ENCODE peak calls at places on chromosomes 16 and 17, in four cellular contexts. W, L, F and Z are unnamed samples. For H3K4me1, the result is how much of the 10 kb centered on the place peaks cover.

GRCh38 chr16:28610595-28611270 is 889 bp upstream of the SULT1A1 start:
- DNase-seq in W (no peak), F (no peak), L (peak), Z (no peak)

GRCh38 chr17:17886747-17887146 is 50.0 kb upstream of the SREBF1 start:
- DNase-seq in L (no peak), W (no peak), F (no peak), Z (no peak)

GRCh38 chr16:81190667-81191066 is 47.8 kb upstream of the BCO1 start:
- DNase-seq in F (no peak), W (no peak), L (no peak), Z (peak)

GRCh38 chr16:58462997-58463891 is 36.7 kb upstream of the NDRG4 start:
- DNase-seq in W (peak), L (peak), F (no peak), Z (no peak)

GRCh38 chr16:69486724-69487123 is 62.3 kb downstream of the CYB5B start:
- DNase-seq in L (no peak), W (no peak), F (no peak), Z (no peak)

GRCh38 chr17:17661834-17662233 is 19.4 kb upstream of the RAI1 start:
- DNase-seq in F (no peak), L (peak), W (no peak), Z (no peak)

GRCh38 chr17:28151001-28151400 is 108.5 kb downstream of the NLK start:
- DNase-seq in L (peak), F (no peak), W (no peak), Z (no peak)

GRCh38 chr16:48117217-48118105 is 38.3 kb downstream of the ABCC12 start:
- DNase-seq in L (peak), W (peak), F (peak), Z (no peak)

GRCh38 chr16:4313563-4314531 is 2.0 kb upstream of the GLIS2 start:
- DNase-seq in F (no peak), L (peak), W (no peak), Z (no peak)

GRCh38 chr17:17492085-17492484 is 4.1 kb downstream of the RASD1 start:
- DNase-seq in W (no peak), L (no peak), F (no peak), Z (no peak)

GRCh38 chr16:72884037-72884436 is 163.9 kb downstream of the ZFHX3 start:
- DNase-seq in L (no peak), W (no peak), F (no peak), Z (no peak)

GRCh38 chr16:89922884-89923639 is at the start of gene TUBB3:
- DNase-seq in F (no peak), L (peak), W (peak), Z (no peak)

GRCh38 chr17:82528484-82529265 is 9.1 kb downstream of the FOXK2 start:
- DNase-seq in W (peak), L (no peak), F (no peak), Z (peak)

GRCh38 chr16:72174726-72175125 is 2.8 kb upstream of the PMFBP1 start:
- DNase-seq in F (no peak), W (no peak), L (no peak), Z (no peak)

GRCh38 chr17:33712120-33712519 is 419.0 kb upstream of the ASIC2 start:
- DNase-seq in F (no peak), L (peak), W (no peak), Z (no peak)

GRCh38 chr17:68301438-68301959 is 10.2 kb downstream of the ARSG start:
- DNase-seq in L (no peak), W (no peak), F (no peak), Z (no peak)

GRCh38 chr17:83190601-83191387 is 111.4 kb downstream of the METRNL start:
- DNase-seq in F (no peak), L (no peak), W (no peak), Z (no peak)

GRCh38 chr16:17396762-17397498 is 73.8 kb downstream of the XYLT1 start:
- DNase-seq in F (no peak), L (no peak), W (peak), Z (no peak)

GRCh38 chr16:84471966-84472365 is 32.5 kb downstream of the MEAK7 start:
- DNase-seq in W (no peak), F (no peak), L (no peak), Z (no peak)

GRCh38 chr17:32127156-32127897 is 15.0 kb upstream of the RHOT1 start:
- DNase-seq in L (peak), W (peak), F (peak), Z (peak)

GRCh38 chr17:58176200-58176599 is 9.4 kb downstream of the OR4D2 start:
- DNase-seq in L (peak), W (no peak), F (no peak), Z (no peak)

GRCh38 chr17:58174871-58175270 is 8.1 kb downstream of the OR4D2 start:
- DNase-seq in W (no peak), L (no peak), F (no peak), Z (no peak)

GRCh38 chr17:58166682-58167081 is at the start of gene OR4D2:
- DNase-seq in L (no peak), F (no peak), W (no peak), Z (no peak)

DNA sequence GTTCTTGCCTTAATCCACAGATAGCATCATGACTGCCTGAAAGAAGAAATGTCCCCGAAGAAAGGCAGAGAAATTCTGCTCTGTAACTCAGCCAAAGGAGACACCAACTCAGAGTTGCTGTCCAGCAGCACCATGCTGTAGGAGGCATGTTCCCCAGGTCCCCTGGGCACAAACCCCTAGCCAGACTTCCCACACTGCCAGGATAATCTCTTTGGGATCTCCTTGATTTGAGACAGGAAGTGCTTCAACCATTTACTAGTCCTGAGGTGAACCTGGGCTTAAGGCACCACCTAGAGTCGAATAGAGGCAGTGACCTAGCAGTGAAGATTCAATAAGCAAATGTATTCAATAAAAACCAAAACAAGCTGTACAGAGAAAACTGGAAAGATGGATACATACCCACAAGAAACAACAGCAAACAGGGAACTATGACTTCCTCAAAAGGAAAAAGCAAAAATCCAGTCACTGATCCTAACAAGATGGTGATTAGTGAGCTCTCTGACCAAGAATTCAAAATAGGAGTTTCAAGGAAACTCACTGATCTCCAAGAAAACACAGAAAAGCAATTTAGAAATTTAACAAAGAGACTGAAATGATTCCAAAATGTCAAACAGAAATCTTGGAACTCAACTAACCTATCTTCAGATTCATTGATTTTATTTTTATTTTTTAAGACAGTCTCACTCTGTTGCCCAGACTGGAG is 5.7 kb downstream of the OR4D2 start:
- DNase-seq in W (no peak), F (no peak), L (peak), Z (no peak)
- TF ChIP-seq CTCF in W (peak), F (no peak), L (peak), Z (peak)

GRCh38 chr16:679808-680624 is at the start of gene STUB1:
- DNase-seq in W (peak), F (peak), L (peak), Z (peak)

GRCh38 chr16:682493-683395 is 1.4 kb downstream of the JMJD8 start:
- DNase-seq in F (no peak), W (no peak), L (no peak), Z (no peak)

GRCh38 chr16:680625-680945 is 375 bp downstream of the STUB1 start:
- DNase-seq in L (no peak), F (no peak), W (no peak), Z (no peak)

GRCh38 chr16:681746-682427 is 1.7 kb downstream of the STUB1 start:
- DNase-seq in F (no peak), L (no peak), W (no peak), Z (peak)

GRCh38 chr16:680967-681745 is 946 bp downstream of the STUB1 start:
- DNase-seq in L (peak), F (no peak), W (no peak), Z (peak)
- H3K4me1 ChIP-seq in L (under half), F (half or more), W (half or more), Z (under half)

GRCh38 chr17:40243756-40244155 is 24.7 kb downstream of the WIPF2 start:
- DNase-seq in W (no peak), L (no peak), F (no peak), Z (no peak)
- H3K27ac ChIP-seq in W (no peak), L (no peak), F (peak), Z (no peak)

DNA sequence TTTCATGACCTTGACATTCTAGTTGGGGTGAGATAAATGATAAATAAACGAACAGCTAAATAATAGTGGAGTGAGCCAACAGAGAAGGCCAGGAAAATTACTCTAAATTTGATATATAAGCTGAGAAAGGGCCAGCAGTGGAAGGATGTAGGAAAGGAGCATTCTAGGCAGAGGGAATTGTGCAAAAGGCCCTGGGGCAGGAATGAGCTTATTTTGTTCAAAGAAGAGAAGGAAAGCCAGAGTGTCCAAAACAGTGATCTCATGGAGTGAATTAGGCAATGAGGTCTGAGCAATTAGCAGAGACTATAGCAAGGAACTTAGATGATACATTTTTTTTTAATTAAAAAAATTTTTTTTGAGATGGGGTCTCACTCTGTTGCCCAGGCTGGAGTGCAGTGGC is 43.3 kb upstream of the CLEC19A start:
- DNase-seq in F (no peak), W (no peak), L (no peak), Z (no peak)
- TF ChIP-seq CTCF in F (no peak), W (no peak), L (no peak), Z (no peak)

GRCh38 chr17:16251556-16251955 is 34.5 kb downstream of the PIGL start:
- DNase-seq in L (no peak), F (no peak), W (no peak), Z (no peak)

GRCh38 chr17:16250635-16251034 is 33.6 kb downstream of the PIGL start:
- DNase-seq in L (no peak), W (no peak), F (no peak), Z (no peak)

GRCh38 chr17:16243811-16244567 is 27.0 kb downstream of the PIGL start:
- DNase-seq in F (no peak), W (no peak), L (peak), Z (no peak)

GRCh38 chr17:16251043-16251442 is 34.0 kb downstream of the PIGL start:
- DNase-seq in L (no peak), W (no peak), F (no peak), Z (no peak)

GRCh38 chr17:16247589-16247984 is 30.6 kb downstream of the PIGL start:
- DNase-seq in W (no peak), F (no peak), L (no peak), Z (no peak)
- H3K4me1 ChIP-seq in W (under half), F (under half), L (under half), Z (under half)

DNA sequence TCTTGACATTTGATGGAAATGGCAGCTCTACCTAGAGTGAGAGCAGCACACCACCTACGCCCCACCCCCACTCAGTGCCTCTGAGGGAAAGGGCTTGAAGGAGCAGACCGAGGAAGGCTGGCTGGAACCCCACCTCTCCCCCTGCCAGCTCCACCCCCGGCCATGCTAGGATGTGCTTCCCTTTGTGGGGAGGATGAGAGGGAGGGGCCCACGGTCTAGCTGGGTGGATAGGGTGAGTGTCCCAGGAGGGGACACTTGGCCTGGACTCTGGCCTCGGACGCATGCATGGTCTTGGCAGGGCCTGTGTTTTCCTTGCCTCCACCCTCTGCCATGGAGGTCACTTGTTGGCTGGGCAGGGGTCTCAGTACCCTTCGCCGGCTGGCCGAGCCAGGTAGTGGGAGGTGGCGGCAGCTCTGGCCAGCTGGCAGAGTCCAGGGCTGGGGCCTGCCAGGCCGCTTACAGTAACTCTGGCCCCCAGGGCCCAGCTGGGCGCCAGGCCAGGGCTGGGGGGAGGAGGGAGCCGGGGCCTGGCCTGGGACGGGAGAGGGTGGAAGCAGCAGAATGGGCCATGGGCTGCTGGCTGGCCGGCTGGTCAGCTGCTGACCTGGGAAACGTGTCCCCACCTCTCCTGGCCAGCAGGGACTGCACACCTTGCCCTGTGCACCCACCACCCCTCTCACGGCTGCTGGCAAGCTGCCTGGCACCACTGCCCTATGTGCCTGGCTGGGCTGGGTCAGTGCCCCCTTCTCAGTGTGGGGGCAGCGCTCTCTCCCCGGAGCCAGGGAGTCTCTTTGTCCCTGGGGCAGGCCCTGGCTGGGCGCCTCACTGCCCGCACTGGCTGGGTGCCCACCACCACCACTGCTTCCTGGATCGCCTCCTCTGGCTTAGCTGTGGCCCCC is 23.0 kb downstream of the RARA start:
- DNase-seq in F (peak), W (peak), L (no peak), Z (peak)
- H3K27ac ChIP-seq in F (peak), W (peak), L (no peak), Z (peak)

DNA sequence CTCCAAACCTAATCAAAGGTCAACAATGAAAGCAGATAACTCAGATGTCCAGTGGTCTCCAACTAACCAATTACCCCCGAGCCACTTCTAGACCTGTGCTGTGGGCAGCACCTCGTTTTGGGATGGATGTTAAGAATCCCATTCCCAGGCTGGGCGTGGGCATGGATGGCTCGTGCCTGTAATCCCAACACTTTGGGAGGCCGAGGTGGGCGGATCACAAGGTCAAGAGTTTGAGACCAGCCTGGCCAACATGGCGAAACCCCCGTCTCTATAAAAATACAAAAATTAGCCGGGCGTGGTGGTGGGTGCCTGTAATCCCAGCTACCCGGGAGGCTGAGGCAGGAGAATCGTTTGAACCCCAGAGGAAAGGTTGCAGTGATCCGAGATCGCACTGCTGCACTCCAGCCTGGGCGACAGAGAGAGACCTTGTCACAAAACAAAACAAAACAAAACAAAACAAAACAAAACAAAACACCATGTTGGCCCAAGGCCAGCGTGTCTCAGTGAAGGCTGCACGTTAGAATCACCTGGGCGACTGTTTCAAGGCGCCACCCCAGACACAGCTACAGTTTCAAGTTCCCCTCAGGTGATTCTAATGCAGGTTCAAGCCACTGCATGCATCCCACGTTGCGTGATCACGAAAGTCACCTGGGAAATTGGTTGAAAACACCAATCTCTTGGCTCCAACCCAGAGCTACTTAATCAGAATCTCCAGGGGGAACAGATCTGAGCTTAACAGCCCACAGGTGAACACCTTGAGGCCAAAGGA is 21.3 kb downstream of the COX4I1 start:
- DNase-seq in F (no peak), L (no peak), W (no peak), Z (no peak)
- TF ChIP-seq CTCF in F (no peak), L (no peak), W (no peak), Z (no peak)

GRCh38 chr17:8163978-8164814 is 1.4 kb upstream of the VAMP2 start:
- DNase-seq in W (peak), F (peak), L (peak), Z (peak)

GRCh38 chr17:8161289-8162231 is 1.2 kb downstream of the VAMP2 start:
- DNase-seq in L (no peak), W (no peak), F (peak), Z (no peak)

GRCh38 chr17:8162232-8162996 is at the start of gene VAMP2:
- DNase-seq in W (peak), L (peak), F (peak), Z (peak)

GRCh38 chr17:8164815-8165131 is 2.0 kb upstream of the VAMP2 start:
- DNase-seq in F (no peak), W (no peak), L (no peak), Z (no peak)

DNA sequence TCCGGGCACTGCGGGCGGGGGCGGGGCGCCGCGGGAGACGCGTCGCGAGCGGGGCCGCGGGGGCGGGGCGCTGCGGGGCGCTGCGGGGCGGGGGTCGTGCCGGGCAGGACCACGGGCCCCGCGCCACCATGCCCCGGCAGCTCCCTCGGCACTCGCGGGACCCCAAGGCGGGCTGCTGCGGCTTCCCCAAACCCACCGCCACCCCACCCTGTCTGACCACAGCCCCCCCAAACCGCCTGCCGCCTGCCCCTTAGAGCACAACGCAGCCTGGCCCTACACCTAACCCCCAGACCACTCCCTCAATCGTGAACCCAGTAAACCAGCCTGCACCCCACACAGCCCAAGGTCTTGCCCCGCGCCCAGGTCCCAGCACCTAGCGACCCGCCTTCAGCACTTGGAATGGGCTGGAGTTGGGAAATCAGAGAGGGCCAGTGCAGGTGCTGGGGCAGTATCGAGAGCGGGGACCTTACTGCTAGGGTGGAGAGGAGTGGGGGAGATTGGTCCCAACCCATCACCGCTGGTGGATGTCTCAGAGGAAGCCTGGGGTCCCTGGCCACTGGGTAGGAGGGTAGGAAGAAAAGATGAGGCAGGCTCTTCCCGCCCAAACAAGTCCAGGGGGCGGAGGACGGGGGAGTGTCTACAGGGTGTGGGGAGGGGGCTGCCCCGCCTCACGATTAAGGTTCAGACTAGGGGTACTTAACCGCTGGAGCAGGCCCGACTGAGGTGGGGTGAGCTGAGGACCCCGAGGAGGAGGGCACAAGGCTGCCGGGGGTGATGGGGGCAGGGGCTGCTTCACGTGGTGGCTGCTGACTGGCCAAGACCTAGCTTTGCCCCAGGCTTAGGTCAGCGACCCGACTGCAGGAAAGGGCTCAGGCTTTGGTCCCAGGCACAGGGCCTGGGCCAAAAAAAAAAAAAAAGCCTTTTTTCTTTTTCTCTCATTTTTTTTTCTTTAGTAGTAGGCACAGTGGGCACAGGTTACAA is 539 bp upstream of the VAMP2 start:
- DNase-seq in W (no peak), L (peak), F (peak), Z (no peak)
- H3K4me1 ChIP-seq in W (half or more), L (under half), F (half or more), Z (under half)

GRCh38 chr16:31223044-31223443 is 6.1 kb upstream of the PYDC1 start:
- DNase-seq in L (no peak), W (no peak), F (no peak), Z (no peak)
- H3K27ac ChIP-seq in L (no peak), W (no peak), F (no peak), Z (no peak)